ENCODE peak calls at places on chromosomes 1 and 21, in four cellular contexts. One of them, this sample, is unnamed.

GRCh38 chr1:180503274-180503862 is 991 bp upstream of the ACBD6 start:
- DNase-seq in fibroblast of lung: no peak
- DNase-seq in IMR-90: no peak
- DNase-seq in MM.1S: no peak
- DNase-seq in this sample: peak

GRCh38 chr1:206706806-206707205 is 22.1 kb downstream of the MAPKAPK2 start:
- DNase-seq in IMR-90: no peak
- DNase-seq in fibroblast of lung: no peak
- DNase-seq in MM.1S: no peak
- DNase-seq in this sample: no peak

GRCh38 chr1:70528591-70529333 is 117.7 kb downstream of the CTH start:
- DNase-seq in MM.1S: peak
- DNase-seq in IMR-90: peak
- DNase-seq in fibroblast of lung: peak
- DNase-seq in this sample: peak

GRCh38 chr1:223760833-223761232 is 48.5 kb downstream of the CAPN2 start:
- DNase-seq in fibroblast of lung: no peak
- DNase-seq in MM.1S: no peak
- DNase-seq in IMR-90: no peak
- DNase-seq in this sample: no peak

GRCh38 chr1:32903991-32904776 is 3.0 kb upstream of the TMEM54 start:
- DNase-seq in MM.1S: no peak
- DNase-seq in fibroblast of lung: no peak
- DNase-seq in IMR-90: no peak
- DNase-seq in this sample: no peak

GRCh38 chr1:81296584-81296983 is 504.1 kb upstream of the ADGRL2 start:
- DNase-seq in IMR-90: no peak
- DNase-seq in fibroblast of lung: peak
- DNase-seq in MM.1S: no peak
- DNase-seq in this sample: no peak

GRCh38 chr1:110477445-110477957 is 26.6 kb downstream of the PROK1 start:
- DNase-seq in MM.1S: no peak
- DNase-seq in IMR-90: no peak
- DNase-seq in fibroblast of lung: no peak
- DNase-seq in this sample: no peak

GRCh38 chr1:209850342-209850979 is 22.7 kb downstream of the UTP25 start:
- DNase-seq in MM.1S: peak
- DNase-seq in fibroblast of lung: peak
- DNase-seq in IMR-90: peak
- DNase-seq in this sample: peak

GRCh38 chr1:176157995-176158394 is 49.1 kb downstream of the COP1 start:
- DNase-seq in MM.1S: no peak
- DNase-seq in IMR-90: no peak
- DNase-seq in fibroblast of lung: no peak
- DNase-seq in this sample: no peak

GRCh38 chr1:156625436-156626078 is 6.3 kb downstream of the HAPLN2 start:
- DNase-seq in IMR-90: peak
- DNase-seq in MM.1S: peak
- DNase-seq in fibroblast of lung: peak
- DNase-seq in this sample: peak

GRCh38 chr21:38766987-38767722 is 38.6 kb upstream of the ETS2 start:
- DNase-seq in IMR-90: no peak
- DNase-seq in MM.1S: peak
- DNase-seq in fibroblast of lung: no peak
- DNase-seq in this sample: no peak
- H3K4me2 ChIP-seq in IMR-90: no peak
- H3K4me2 ChIP-seq in MM.1S: peak
- H3K4me2 ChIP-seq in fibroblast of lung: no peak
- H3K4me2 ChIP-seq in this sample: no peak

DNA sequence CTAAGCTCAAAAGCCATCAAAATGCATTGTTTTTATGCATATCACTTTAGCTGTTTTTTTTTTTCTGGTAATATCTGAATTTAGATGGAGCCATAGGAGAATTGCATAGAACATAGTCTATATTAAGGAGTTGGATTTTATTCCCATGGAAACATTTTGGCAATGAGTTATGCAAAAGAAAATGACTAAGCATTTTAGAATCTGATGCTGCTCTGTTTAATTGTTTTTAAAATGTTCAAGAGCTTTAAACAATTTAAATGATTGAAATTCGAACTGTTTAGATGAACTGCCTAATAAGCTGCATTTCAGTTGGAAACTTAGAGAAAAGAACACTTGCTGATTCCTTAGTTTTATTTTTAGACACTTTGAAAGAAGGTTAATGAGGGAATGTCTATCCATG is 1531.5 kb upstream of the B3GALT2 start:
- DNase-seq in fibroblast of lung: peak
- DNase-seq in MM.1S: no peak
- DNase-seq in IMR-90: peak
- DNase-seq in this sample: no peak
- H3K27ac ChIP-seq in fibroblast of lung: no peak
- H3K27ac ChIP-seq in MM.1S: no peak
- H3K27ac ChIP-seq in IMR-90: no peak
- H3K27ac ChIP-seq in this sample: no peak

GRCh38 chr1:202106340-202107284 is 16.1 kb upstream of the GPR37L1 start:
- DNase-seq in IMR-90: no peak
- DNase-seq in MM.1S: peak
- DNase-seq in fibroblast of lung: no peak
- DNase-seq in this sample: peak
- H3K4me2 ChIP-seq in IMR-90: no peak
- H3K4me2 ChIP-seq in MM.1S: no peak
- H3K4me2 ChIP-seq in fibroblast of lung: no peak
- H3K4me2 ChIP-seq in this sample: peak

DNA sequence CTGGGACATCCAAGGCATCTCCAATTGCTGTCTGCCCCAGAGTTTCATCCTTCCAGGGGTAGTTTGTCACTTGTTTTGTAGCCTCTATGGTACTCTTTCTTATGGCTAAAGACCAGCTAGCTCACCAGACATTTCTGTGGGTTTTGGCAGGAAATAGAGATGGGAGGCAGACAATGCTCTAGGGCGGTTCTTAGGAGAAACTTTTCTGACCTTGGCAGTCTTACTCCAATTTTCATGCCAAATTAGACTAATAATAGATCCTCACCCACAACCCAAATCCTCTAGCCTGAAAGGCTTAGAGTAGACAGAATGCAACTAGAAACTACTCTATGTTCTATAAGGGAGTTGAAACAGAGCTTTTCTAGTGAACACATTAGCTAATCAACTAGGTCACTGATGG is 69.8 kb downstream of the LRIG2 start:
- DNase-seq in IMR-90: no peak
- DNase-seq in MM.1S: peak
- DNase-seq in fibroblast of lung: peak
- DNase-seq in this sample: no peak
- H3K27ac ChIP-seq in IMR-90: no peak
- H3K27ac ChIP-seq in MM.1S: peak
- H3K27ac ChIP-seq in fibroblast of lung: no peak
- H3K27ac ChIP-seq in this sample: no peak

DNA sequence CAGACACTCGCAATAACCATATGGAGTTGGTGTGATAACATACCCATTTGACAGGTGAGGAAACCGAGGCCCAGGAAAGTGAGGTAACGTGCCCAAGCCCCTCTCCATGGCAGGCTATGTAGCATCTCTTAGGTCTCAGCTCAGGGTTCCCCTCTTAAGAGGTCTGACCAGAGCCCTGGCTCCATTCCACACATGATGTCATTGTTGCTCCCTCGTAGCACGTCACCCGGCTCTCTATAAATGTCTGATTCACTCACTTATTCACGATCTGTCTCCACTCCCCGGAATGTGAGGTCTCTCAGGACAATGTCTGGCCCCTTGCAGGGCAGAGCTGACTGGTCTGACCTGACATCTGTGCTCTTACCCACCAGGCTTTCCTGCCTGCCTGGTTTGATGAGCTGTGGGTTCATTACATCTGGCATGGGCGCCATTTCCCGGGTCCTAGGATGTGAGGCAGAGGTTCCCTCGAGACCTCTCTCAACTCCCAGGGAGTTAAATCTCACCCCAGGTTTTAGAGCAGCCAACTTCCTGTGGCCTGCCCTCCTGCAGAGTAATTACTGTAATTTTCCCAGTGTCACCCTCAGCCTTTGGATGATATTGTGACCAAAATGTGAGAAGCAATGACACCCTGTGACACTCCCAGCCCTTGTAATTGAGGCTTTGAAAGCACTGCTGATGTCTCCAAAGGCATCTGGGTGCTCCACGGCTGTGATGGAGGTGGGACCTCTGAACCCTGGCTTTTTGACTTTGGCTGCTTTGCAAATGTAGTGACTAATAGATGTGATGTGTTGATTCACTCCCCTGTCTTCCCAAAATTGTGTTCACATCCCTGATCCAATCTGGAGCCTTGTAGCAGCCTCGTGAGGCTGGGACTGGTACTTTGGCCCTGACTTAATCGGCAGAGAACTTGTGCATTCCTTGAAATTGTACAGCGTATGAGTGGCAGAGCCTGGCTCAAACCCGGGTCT is 10.6 kb downstream of the ACTL8 start:
- DNase-seq in fibroblast of lung: peak
- DNase-seq in IMR-90: peak
- DNase-seq in MM.1S: no peak
- DNase-seq in this sample: peak
- H3K4me2 ChIP-seq in fibroblast of lung: peak
- H3K4me2 ChIP-seq in IMR-90: peak
- H3K4me2 ChIP-seq in MM.1S: no peak
- H3K4me2 ChIP-seq in this sample: peak

DNA sequence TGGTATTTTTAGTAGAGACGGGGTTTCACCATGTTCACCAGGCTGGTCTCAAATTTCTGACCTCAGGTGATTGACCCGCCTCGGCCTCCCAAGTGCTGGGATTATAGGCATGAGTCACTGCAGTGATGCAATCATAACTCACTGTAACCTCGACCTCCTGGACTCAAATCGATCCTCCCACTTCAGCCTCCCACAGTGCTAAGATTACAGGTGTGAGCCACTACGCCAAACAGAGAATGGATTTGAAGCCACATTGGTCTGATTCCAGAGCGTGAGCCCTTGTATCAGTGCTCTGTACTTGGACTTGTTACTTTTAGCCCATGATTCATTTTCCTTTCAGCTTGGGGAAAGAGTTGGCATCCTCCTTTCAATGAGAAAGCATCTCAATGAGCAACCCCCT is 14.9 kb upstream of the ZNF683 start:
- DNase-seq in IMR-90: peak
- DNase-seq in fibroblast of lung: peak
- DNase-seq in MM.1S: no peak
- DNase-seq in this sample: peak
- H3K27ac ChIP-seq in IMR-90: no peak
- H3K27ac ChIP-seq in fibroblast of lung: no peak
- H3K27ac ChIP-seq in MM.1S: no peak
- H3K27ac ChIP-seq in this sample: peak

GRCh38 chr1:17946434-17946833 is 161.2 kb upstream of the IGSF21 start:
- DNase-seq in fibroblast of lung: no peak
- DNase-seq in MM.1S: no peak
- DNase-seq in IMR-90: no peak
- DNase-seq in this sample: no peak
- H3K4me2 ChIP-seq in fibroblast of lung: no peak
- H3K4me2 ChIP-seq in MM.1S: no peak
- H3K4me2 ChIP-seq in IMR-90: no peak
- H3K4me2 ChIP-seq in this sample: no peak

DNA sequence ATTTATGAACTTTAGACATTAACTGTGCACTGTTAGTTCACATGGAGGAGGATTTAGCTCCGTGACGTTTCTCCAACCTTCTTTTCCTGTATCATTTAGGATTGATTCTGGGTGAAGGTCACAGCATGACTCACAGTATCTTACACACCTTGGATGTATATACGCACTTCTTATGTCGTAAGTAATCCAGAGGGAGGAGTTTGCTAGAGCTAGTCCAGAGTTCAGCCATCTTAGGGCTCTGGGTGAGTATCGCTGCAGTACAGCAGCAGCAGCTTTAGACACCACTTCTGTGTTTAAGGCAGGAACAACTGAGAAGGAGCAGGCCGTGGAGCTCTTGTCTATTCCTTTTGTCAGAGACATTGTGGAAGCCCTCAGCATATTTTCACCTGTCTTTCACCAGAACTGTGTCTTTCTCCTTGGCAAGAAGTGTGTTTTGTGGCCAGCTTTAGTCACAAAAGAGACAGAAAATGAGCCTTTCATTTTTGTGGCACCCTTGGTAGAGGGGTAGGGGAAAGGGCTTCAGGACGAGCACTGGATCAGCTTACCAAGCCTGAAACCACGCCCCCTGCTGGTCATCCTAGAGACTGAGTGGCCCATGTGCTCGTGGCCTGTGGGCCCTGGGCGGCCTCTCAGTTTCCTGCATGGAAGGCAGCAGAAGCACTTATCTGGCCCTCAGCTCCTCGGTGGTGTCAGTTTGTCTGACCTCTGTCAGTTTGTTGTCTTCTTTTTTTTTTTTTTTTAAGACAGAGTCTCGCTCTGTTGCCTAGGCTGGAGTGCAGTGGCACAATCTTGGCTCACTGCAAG is 64.0 kb downstream of the ADARB1 start:
- DNase-seq in IMR-90: peak
- DNase-seq in fibroblast of lung: peak
- DNase-seq in MM.1S: peak
- DNase-seq in this sample: peak
- H3K27ac ChIP-seq in IMR-90: no peak
- H3K27ac ChIP-seq in fibroblast of lung: no peak
- H3K27ac ChIP-seq in MM.1S: no peak
- H3K27ac ChIP-seq in this sample: peak

DNA sequence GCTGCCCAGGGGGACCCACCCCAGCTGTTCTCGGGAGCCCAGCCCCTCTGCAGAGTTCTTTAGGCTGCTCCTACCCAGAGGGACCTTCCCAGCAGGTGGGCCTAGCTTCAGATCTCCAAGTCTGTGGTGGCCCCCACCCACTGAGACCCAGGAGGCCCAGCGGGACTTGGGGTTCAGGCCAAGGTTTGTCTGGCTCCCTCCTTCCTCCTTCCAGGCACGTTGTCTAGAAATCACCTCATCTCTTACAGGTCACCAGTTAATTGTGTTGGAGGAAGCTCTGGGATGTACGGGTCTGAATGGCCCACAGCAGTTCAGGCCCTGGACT is 11.4 kb upstream of the C1orf174 start:
- DNase-seq in fibroblast of lung: no peak
- DNase-seq in MM.1S: no peak
- DNase-seq in IMR-90: no peak
- DNase-seq in this sample: no peak
- H3K4me2 ChIP-seq in fibroblast of lung: no peak
- H3K4me2 ChIP-seq in MM.1S: no peak
- H3K4me2 ChIP-seq in IMR-90: no peak
- H3K4me2 ChIP-seq in this sample: peak

GRCh38 chr1:119988316-119989067 is 81.0 kb downstream of the NOTCH2 start:
- DNase-seq in fibroblast of lung: peak
- DNase-seq in MM.1S: no peak
- DNase-seq in IMR-90: peak
- DNase-seq in this sample: peak
- H3K27ac ChIP-seq in fibroblast of lung: peak
- H3K27ac ChIP-seq in MM.1S: no peak
- H3K27ac ChIP-seq in IMR-90: no peak
- H3K27ac ChIP-seq in this sample: peak

This sample was measured in PC-3.